ENCODE peak calls at places on chromosomes 7 and 10, in six cellular contexts. B is dermis blood vessel endothelial cell, S is brain microvascular endothelial cell, X is AG04450, O is NCI-H2171, J is GM23338. M is an unnamed sample.

GRCh38 chr7:157828190-157828589 is 491.4 kb downstream of the DNAJB6 start:
- DNase-seq in B (no peak), S (no peak), X (no peak), O (no peak), J (no peak), M (no peak)

GRCh38 chr10:42428534-42428933 is 209.8 kb downstream of the ZNF33B start:
- DNase-seq in B (peak), S (no peak), X (no peak), O (no peak), J (peak), M (no peak)

GRCh38 chr7:27161721-27162547 is 3.4 kb downstream of the HOXA9 start:
- DNase-seq in B (no peak), S (no peak), X (no peak), O (no peak), J (peak), M (no peak)

GRCh38 chr10:96413151-96413787 is 54.5 kb upstream of the OPALIN start:
- DNase-seq in B (no peak), S (no peak), X (no peak), O (no peak), J (peak), M (no peak)

GRCh38 chr10:51956822-51957221 is 257.4 kb upstream of the CSTF2T start:
- DNase-seq in B (no peak), S (no peak), X (no peak), O (no peak), J (no peak), M (no peak)

GRCh38 chr7:5665106-5666025 is 116.1 kb downstream of the RNF216 start:
- DNase-seq in B (peak), S (peak), X (peak), O (peak), J (peak), M (peak)

GRCh38 chr7:112362053-112362650 is 88.1 kb upstream of the IFRD1 start:
- DNase-seq in B (no peak), S (no peak), X (no peak), O (no peak), J (peak), M (no peak)

GRCh38 chr10:124414077-124414476 is 4.6 kb downstream of the OAT start:
- DNase-seq in B (no peak), S (no peak), X (no peak), O (no peak), J (no peak), M (no peak)

GRCh38 chr10:73887038-73888015 is 13.0 kb upstream of the CAMK2G start:
- DNase-seq in B (peak), S (peak), X (peak), O (peak), J (no peak), M (no peak)

GRCh38 chr7:45943986-45944385 is 22.9 kb upstream of the IGFBP3 start:
- DNase-seq in B (no peak), S (no peak), X (no peak), O (no peak), J (no peak), M (no peak)

GRCh38 chr7:107593025-107593410 is 13.0 kb downstream of the BCAP29 start:
- DNase-seq in B (no peak), S (no peak), X (no peak), O (no peak), J (no peak), M (no peak)

GRCh38 chr7:110775046-110775445 is 315.9 kb upstream of the LRRN3 start:
- DNase-seq in B (no peak), S (peak), X (peak), O (no peak), J (no peak), M (no peak)

GRCh38 chr10:775245-776075 is 86.0 kb upstream of the DIP2C start:
- DNase-seq in B (peak), S (no peak), X (no peak), O (no peak), J (no peak), M (no peak)

GRCh38 chr10:5888352-5888751 is 1.3 kb downstream of the ANKRD16 start:
- DNase-seq in B (peak), S (no peak), X (no peak), O (no peak), J (no peak), M (no peak)

GRCh38 chr7:29556405-29557195 is 7.0 kb upstream of the PRR15 start:
- DNase-seq in B (no peak), S (no peak), X (no peak), O (no peak), J (no peak), M (no peak)

GRCh38 chr7:152108359-152108758 is 82.9 kb downstream of the GALNT11 start:
- DNase-seq in B (no peak), S (no peak), X (no peak), O (no peak), J (no peak), M (no peak)

GRCh38 chr7:84204655-84205054 is 10.1 kb upstream of the SEMA3A start:
- DNase-seq in B (no peak), S (peak), X (peak), O (no peak), J (no peak), M (no peak)

GRCh38 chr10:80444646-80445319 is 9.3 kb upstream of the TSPAN14 start:
- DNase-seq in B (peak), S (peak), X (no peak), O (no peak), J (peak), M (no peak)

GRCh38 chr10:93993782-93994668 is at the start of gene PLCE1:
- DNase-seq in B (peak), S (no peak), X (no peak), O (peak), J (peak), M (no peak)

GRCh38 chr7:44581426-44581906 is 565 bp downstream of the TMED4 start:
- DNase-seq in B (peak), S (no peak), X (no peak), O (no peak), J (peak), M (peak)

GRCh38 chr10:63105811-63106755 is 27.0 kb upstream of the NRBF2 start:
- DNase-seq in B (no peak), S (peak), X (no peak), O (no peak), J (peak), M (no peak)

GRCh38 chr7:135253851-135254815 is 20.5 kb downstream of the STRA8 start:
- DNase-seq in B (peak), S (peak), X (peak), O (no peak), J (no peak), M (no peak)

GRCh38 chr7:36775061-36775631 is 50.9 kb upstream of the AOAH start:
- DNase-seq in B (no peak), S (no peak), X (no peak), O (no peak), J (no peak), M (no peak)

GRCh38 chr7:26543345-26543744 is 251.7 kb downstream of the SNX10 start:
- DNase-seq in B (no peak), S (no peak), X (no peak), O (no peak), J (no peak), M (no peak)

GRCh38 chr10:15427836-15428414 is 56.8 kb upstream of the FAM171A1 start:
- DNase-seq in B (peak), S (peak), X (peak), O (peak), J (peak), M (no peak)

GRCh38 chr10:113643183-113643582 is 20.7 kb downstream of the NRAP start:
- DNase-seq in B (no peak), S (no peak), X (no peak), O (no peak), J (peak), M (no peak)

GRCh38 chr7:82678716-82679115 is 235.1 kb upstream of the CACNA2D1 start:
- DNase-seq in B (no peak), S (no peak), X (no peak), O (no peak), J (no peak), M (no peak)

GRCh38 chr10:126734957-126735356 is 64.5 kb upstream of the C10orf90 start:
- DNase-seq in B (no peak), S (no peak), X (no peak), O (no peak), J (no peak), M (no peak)

GRCh38 chr7:133486-133885 is 58.9 kb upstream of the FAM20C start:
- DNase-seq in B (no peak), S (no peak), X (no peak), O (no peak), J (no peak), M (no peak)

GRCh38 chr10:47101196-47101595 is 190.0 kb downstream of the PTPN20 start:
- DNase-seq in B (no peak), S (no peak), X (no peak), O (no peak), J (no peak), M (no peak)

GRCh38 chr7:80302636-80303035 is 168.0 kb downstream of the GNAI1 start:
- DNase-seq in B (no peak), S (no peak), X (no peak), O (no peak), J (no peak), M (no peak)

GRCh38 chr7:138584696-138585095 is 116.5 kb downstream of the SVOPL start:
- DNase-seq in B (no peak), S (no peak), X (no peak), O (no peak), J (no peak), M (no peak)

GRCh38 chr7:129804301-129805085 is 148.3 kb downstream of the UBE2H start:
- DNase-seq in B (no peak), S (no peak), X (no peak), O (no peak), J (no peak), M (no peak)